ENCODE peak calls at places on chromosomes 6 and 20, in seven cellular contexts. X, Q, N, L, H, O and W are unnamed samples.

GRCh38 chr6:71289039-71289801 is 609 bp downstream of the OGFRL1 start:
- DNase-seq in H (peak), L (no peak), O (no peak), N (peak), Q (peak), X (peak), W (peak)

GRCh38 chr6:168410554-168411011 is 30.4 kb upstream of the SMOC2 start:
- DNase-seq in L (no peak), Q (peak), X (no peak), H (no peak), O (no peak), N (no peak), W (no peak)

GRCh38 chr6:150456466-150456865 is 87.7 kb downstream of the IYD start:
- DNase-seq in L (no peak), X (no peak), N (no peak), O (no peak), Q (no peak), H (no peak), W (no peak)

GRCh38 chr6:132479131-132479530 is 33.8 kb downstream of the STX7 start:
- DNase-seq in O (no peak), X (no peak), L (no peak), Q (no peak), H (no peak), N (no peak), W (no peak)

GRCh38 chr6:159908940-159909339 is 18.2 kb downstream of the MAS1 start:
- DNase-seq in N (no peak), L (no peak), Q (no peak), X (no peak), O (no peak), H (no peak), W (no peak)

GRCh38 chr6:85574932-85575598 is 18.6 kb downstream of the SNX14 start:
- DNase-seq in L (peak), H (no peak), N (no peak), O (no peak), X (peak), Q (no peak), W (no peak)

GRCh38 chr6:8182857-8183256 is 80.5 kb upstream of the EEF1E1 start:
- DNase-seq in L (no peak), X (no peak), Q (no peak), N (no peak), O (no peak), H (no peak), W (no peak)

GRCh38 chr6:42426191-42426590 is 25.5 kb downstream of the TRERF1 start:
- DNase-seq in X (no peak), O (no peak), L (no peak), H (no peak), Q (no peak), N (no peak), W (no peak)

GRCh38 chr6:108651781-108652227 is 91.1 kb downstream of the FOXO3 start:
- DNase-seq in H (no peak), N (no peak), X (peak), L (peak), O (no peak), Q (no peak), W (no peak)

GRCh38 chr20:10260316-10260715 is 41.7 kb downstream of the SNAP25 start:
- DNase-seq in O (no peak), L (no peak), H (no peak), Q (no peak), N (no peak), X (no peak), W (peak)

GRCh38 chr6:116557863-116558262 is 4.3 kb downstream of the CALHM4 start:
- DNase-seq in N (no peak), X (peak), O (no peak), Q (no peak), H (no peak), L (peak), W (no peak)

GRCh38 chr20:6012166-6012565 is 41.7 kb downstream of the LRRN4 start:
- DNase-seq in L (no peak), Q (no peak), N (no peak), X (no peak), O (no peak), H (no peak), W (no peak)

GRCh38 chr20:6007529-6008103 is 46.2 kb downstream of the LRRN4 start:
- DNase-seq in O (no peak), N (no peak), H (no peak), X (no peak), L (no peak), Q (no peak), W (no peak)

GRCh38 chr20:6008254-6008653 is 45.6 kb downstream of the LRRN4 start:
- DNase-seq in O (no peak), H (no peak), X (peak), N (no peak), Q (no peak), L (peak), W (peak)

GRCh38 chr20:6006603-6006949 is 47.3 kb downstream of the LRRN4 start:
- DNase-seq in H (no peak), N (peak), X (no peak), O (no peak), Q (no peak), L (no peak), W (peak)

DNA sequence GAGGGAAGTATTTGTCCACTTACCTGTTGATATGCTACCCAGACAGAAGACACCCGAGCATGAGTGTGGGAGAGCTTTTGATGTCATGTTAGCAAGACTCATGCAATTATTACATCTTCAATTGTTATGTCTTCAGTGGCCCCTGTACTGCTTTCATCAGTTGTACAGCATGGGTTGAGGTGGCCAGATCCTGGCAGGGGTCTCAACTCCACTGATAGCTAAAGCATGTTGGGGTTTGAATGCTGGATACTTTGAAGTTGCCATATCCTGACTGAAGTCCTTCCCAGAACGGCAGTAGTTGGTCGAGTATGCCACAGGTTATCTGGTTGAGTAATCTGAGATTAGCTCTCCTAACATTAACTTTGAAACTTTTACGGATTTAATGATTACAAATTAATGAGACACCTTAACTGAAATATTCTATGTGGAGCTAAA is 46.7 kb downstream of the LRRN4 start:
- DNase-seq in Q (no peak), X (no peak), L (no peak), H (no peak), N (peak), O (no peak), W (no peak)
- H3K4ac ChIP-seq in Q (no peak), X (no peak), L (peak), H (no peak), N (no peak), O (no peak), W (peak)

GRCh38 chr20:17925940-17926300 is 42.7 kb downstream of the SNX5 start:
- DNase-seq in X (no peak), H (no peak), O (no peak), L (no peak), Q (no peak), N (no peak), W (no peak)
- H3K4ac ChIP-seq in X (no peak), H (no peak), O (no peak), L (no peak), Q (no peak), N (no peak), W (no peak)

DNA sequence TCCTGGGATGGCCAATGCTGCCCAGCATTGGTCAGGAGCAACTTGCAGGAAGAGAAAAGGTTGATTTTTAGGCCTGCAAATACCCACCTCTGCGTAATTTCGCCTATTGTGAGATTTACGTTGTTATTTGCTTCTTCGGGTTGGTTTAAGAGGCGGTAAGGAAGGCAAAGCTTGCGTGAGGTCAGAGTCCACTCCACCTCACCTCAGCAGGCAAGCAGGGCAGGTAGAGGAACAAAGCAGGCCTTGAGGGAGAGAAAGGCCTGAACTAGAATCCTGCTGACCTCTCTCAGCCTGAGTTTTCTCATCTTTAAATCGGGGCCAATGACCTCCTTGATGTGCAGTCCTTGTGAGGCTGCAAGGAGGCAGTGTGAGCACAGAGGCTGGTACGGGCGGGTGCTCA is 239.1 kb downstream of the CDC5L start:
- DNase-seq in N (no peak), O (no peak), L (no peak), X (no peak), H (no peak), Q (no peak), W (no peak)
- H3K4ac ChIP-seq in N (no peak), O (no peak), L (no peak), X (no peak), H (no peak), Q (no peak), W (no peak)

DNA sequence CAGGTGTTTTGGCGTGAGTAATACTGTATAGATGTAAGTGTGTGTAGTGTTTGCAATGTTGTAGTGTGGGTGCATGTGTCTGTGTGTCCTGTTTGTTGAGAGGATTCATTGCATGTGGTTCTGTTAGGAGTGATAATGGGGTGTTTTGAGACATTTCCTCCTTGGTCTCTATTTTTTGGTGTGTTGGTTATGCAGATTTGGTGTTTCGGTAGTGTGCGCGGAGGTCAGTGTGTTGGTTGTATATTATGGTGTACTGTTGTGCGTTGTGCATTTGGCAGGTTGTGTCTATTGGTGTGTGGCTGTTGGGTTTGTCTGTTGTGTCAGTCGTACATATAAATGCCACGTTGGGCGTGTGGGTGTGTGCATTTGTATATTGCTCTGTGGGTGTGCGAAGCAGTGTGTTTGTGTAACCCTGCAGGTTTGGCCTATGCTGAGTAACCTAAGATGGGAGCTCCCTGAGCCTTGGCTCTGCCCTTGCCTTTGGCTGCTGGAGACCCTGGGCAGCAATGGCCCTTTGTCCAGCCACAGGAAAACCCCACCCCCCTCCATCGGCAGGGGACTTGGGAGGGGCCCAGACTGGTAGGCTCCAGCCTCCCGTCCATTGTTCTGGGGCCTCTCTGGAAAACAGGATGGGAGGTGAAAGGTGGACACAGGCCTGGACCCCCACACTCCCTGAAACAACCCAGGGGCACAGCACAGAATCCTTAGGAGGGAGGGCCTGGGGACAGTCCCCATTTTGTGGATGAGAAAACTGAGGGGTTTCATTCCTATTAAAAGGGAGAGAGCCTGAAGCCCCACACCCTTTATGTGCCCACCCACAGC is 10.3 kb upstream of the ID1 start:
- DNase-seq in Q (peak), O (no peak), L (no peak), X (no peak), H (no peak), N (peak), W (peak)
- H3K4ac ChIP-seq in Q (no peak), O (peak), L (peak), X (peak), H (no peak), N (peak), W (peak)

GRCh38 chr6:23435798-23436197 is 690.2 kb upstream of the NRSN1 start:
- DNase-seq in X (no peak), N (no peak), Q (no peak), O (no peak), L (no peak), H (no peak), W (no peak)
- H3K4ac ChIP-seq in X (no peak), N (no peak), Q (no peak), O (no peak), L (no peak), H (no peak), W (no peak)

GRCh38 chr6:4888841-4889240 is 112.6 kb downstream of the CDYL start:
- DNase-seq in H (no peak), N (peak), X (peak), O (no peak), Q (no peak), L (no peak), W (no peak)
- H3K4ac ChIP-seq in H (no peak), N (no peak), X (no peak), O (no peak), Q (no peak), L (no peak), W (peak)

DNA sequence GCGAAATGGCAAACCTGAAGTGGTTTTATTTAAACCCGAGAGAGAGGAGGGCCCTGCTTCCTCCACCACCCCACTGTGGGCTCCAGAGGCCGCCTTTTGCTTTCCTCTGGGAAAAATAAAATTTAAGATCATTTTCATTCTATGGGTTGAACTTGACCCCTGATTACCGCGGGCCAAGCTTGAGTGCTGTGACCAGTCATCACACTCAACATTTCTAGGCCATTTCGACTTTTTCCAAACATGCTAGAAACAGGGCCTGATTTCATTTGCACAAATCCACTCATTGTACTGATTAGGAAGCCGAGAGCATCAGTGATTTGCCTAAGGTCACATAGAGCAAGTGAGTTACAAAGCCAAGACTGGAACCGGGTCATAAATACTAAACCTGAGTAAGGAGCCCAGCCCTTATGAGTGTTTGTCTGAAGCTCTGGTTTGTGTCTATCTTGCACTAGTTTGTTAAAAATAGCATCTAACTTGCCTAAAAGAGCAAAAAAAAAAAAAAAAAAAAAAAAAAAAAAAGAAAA is 179.7 kb downstream of the DLL1 start:
- DNase-seq in L (no peak), N (no peak), Q (no peak), O (no peak), H (no peak), X (no peak), W (no peak)
- H3K4ac ChIP-seq in L (no peak), N (no peak), Q (no peak), O (no peak), H (no peak), X (no peak), W (no peak)

DNA sequence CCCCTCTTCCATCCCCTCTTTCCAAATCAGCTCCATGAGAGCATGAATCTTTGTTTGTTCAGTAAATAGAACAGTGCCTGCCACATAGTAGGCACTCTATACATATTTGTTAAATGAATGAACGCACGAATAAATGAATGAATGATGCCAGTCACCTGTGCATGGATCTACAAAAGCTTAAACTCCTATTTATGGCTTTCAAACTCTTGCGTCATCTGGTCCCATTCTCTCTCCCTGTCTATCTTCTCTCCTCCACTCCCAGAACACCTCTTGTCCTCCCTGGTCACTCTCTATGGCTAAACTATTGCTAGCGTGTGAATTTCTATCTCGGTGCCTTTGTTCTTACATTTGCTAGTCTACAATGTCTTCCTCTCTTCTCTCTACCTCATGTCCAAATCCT is 24.8 kb downstream of the SCGN start:
- DNase-seq in X (no peak), Q (no peak), O (no peak), L (no peak), N (no peak), H (no peak), W (no peak)
- H3K4ac ChIP-seq in X (no peak), Q (no peak), O (no peak), L (no peak), N (no peak), H (no peak), W (no peak)

DNA sequence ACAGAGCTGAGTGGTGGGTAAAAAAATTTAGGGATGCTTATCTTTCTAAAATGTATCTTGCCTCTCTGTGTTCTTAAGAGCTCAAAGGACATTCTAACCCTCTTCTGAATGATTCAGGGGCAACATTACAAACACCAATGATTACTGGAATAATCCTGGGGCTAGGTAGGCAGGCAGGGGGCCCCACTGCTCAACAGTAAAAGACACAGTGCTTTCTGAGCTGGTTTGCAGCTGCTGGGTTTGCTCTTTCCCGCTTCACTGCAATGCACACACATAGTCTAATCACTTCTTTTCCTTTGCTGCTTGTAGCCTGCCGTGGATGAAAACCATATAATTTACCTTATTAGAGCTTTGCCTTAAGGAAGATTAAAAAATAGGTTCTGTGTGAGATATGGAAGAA is 23.9 kb downstream of the CLDN20 start:
- DNase-seq in H (no peak), O (no peak), L (no peak), N (no peak), Q (no peak), X (no peak), W (no peak)
- H3K4ac ChIP-seq in H (no peak), O (no peak), L (no peak), N (no peak), Q (no peak), X (no peak), W (no peak)

DNA sequence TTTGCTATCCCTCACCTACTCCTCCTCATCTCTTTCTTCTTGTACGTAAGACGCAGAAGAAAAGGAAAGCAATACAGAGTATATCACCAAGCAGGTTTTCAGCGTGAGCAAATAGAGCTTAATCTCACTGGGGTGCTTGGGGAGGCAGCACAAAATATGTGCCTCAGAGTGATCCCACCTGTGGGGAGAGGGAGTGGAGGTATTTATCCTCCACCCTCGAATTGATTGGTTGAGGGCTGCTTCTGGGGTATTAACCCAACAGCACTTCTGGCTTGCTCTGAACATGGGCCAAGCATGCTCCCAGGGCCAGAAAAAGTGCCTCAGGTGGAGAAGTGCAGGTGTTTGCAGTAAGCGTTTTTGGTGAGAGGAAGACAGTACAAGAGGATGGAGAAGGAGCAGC is 78.5 kb upstream of the EYA2 start:
- DNase-seq in L (no peak), O (no peak), H (no peak), X (no peak), Q (no peak), N (no peak), W (no peak)
- H3K4ac ChIP-seq in L (no peak), O (no peak), H (no peak), X (no peak), Q (no peak), N (no peak), W (no peak)